ENCODE peak calls at places on chromosomes 4 and X, in five cellular contexts. A, K, N, S and B are unnamed samples.

GRCh38 chr4:64581422-64581821 is 172.2 kb upstream of the TECRL start:
- DNase-seq in A (peak), K (no peak), S (no peak), N (no peak), B (peak)

GRCh38 chr4:47686294-47686872 is 151.5 kb downstream of the CORIN start:
- DNase-seq in S (peak), N (peak), A (peak), K (peak), B (peak)

GRCh38 chr4:151227731-151228130 is 49.2 kb upstream of the PRSS48 start:
- DNase-seq in K (no peak), S (no peak), A (peak), N (no peak), B (peak)

GRCh38 chr4:119038465-119038864 is 97.2 kb upstream of the MYOZ2 start:
- DNase-seq in S (no peak), N (no peak), A (peak), K (no peak), B (peak)

GRCh38 chr4:177951026-177951425 is 508.8 kb upstream of the AGA start:
- DNase-seq in N (no peak), A (no peak), S (no peak), K (no peak), B (no peak)

GRCh38 chr4:173500841-173501591 is 29.0 kb downstream of the HAND2 start:
- DNase-seq in K (no peak), N (no peak), S (no peak), A (no peak), B (no peak)

GRCh38 chrX:56782362-56782761 is 53.3 kb downstream of the NBDY start:
- DNase-seq in A (no peak), S (no peak), N (no peak), K (no peak), B (no peak)

GRCh38 chrX:137550561-137551305 is 15.2 kb upstream of the ZIC3 start:
- DNase-seq in A (no peak), N (no peak), S (no peak), K (no peak), B (no peak)

GRCh38 chrX:154304901-154305300 is 9.3 kb downstream of the TKTL1 start:
- DNase-seq in S (no peak), K (no peak), A (no peak), N (no peak), B (no peak)

GRCh38 chr4:815464-816146 is 10.3 kb downstream of the CPLX1 start:
- DNase-seq in A (no peak), N (peak), K (no peak), S (no peak), B (no peak)

GRCh38 chrX:9184231-9184630 is 150.3 kb upstream of the FAM9B start:
- DNase-seq in N (no peak), K (no peak), A (peak), S (no peak), B (no peak)

GRCh38 chr4:7210818-7211217 is 18.5 kb downstream of the SORCS2 start:
- DNase-seq in A (peak), S (no peak), N (no peak), K (no peak), B (no peak)

GRCh38 chrX:27186671-27187070 is 276.5 kb downstream of the PPP4R3C start:
- DNase-seq in A (peak), K (no peak), S (no peak), N (no peak), B (peak)

GRCh38 chrX:124406294-124407013 is 60.1 kb downstream of the SH2D1A start:
- DNase-seq in S (peak), N (peak), K (no peak), A (peak), B (peak)

GRCh38 chrX:50700921-50701320 is 113.1 kb downstream of the SHROOM4 start:
- DNase-seq in K (no peak), N (no peak), A (peak), S (no peak), B (no peak)

GRCh38 chr4:101199507-101200285 is 147.6 kb downstream of the PPP3CA start:
- DNase-seq in S (no peak), A (peak), K (no peak), N (no peak), B (no peak)

GRCh38 chr4:15542795-15543194 is 73.1 kb downstream of the CC2D2A start:
- DNase-seq in N (peak), A (no peak), K (no peak), S (no peak), B (no peak)

GRCh38 chrX:63581390-63581789 is 203.6 kb downstream of the ARHGEF9 start:
- DNase-seq in A (no peak), K (no peak), N (no peak), S (no peak), B (peak)

GRCh38 chr4:182022899-182023298 is 220.3 kb upstream of the TENM3 start:
- DNase-seq in N (no peak), K (no peak), A (no peak), S (no peak), B (no peak)
- TF ChIP-seq CTCF in N (no peak), K (no peak), A (no peak), S (no peak), B (no peak)

GRCh38 chr4:130568746-130569145 is 1472.8 kb downstream of the C4orf33 start:
- DNase-seq in A (no peak), N (no peak), K (no peak), S (no peak), B (no peak)

GRCh38 chr4:130559268-130559667 is 1463.3 kb downstream of the C4orf33 start:
- DNase-seq in K (no peak), S (no peak), A (no peak), N (no peak), B (peak)

GRCh38 chr4:130563185-130563890 is 1467.4 kb downstream of the C4orf33 start:
- DNase-seq in A (peak), K (no peak), N (peak), S (peak), B (peak)

GRCh38 chr4:130563891-130564418 is 1468.0 kb downstream of the C4orf33 start:
- DNase-seq in N (no peak), A (no peak), K (no peak), S (no peak), B (no peak)
- H3K4me3 ChIP-seq in N (no peak), A (peak), K (no peak), S (peak), B (peak)

DNA sequence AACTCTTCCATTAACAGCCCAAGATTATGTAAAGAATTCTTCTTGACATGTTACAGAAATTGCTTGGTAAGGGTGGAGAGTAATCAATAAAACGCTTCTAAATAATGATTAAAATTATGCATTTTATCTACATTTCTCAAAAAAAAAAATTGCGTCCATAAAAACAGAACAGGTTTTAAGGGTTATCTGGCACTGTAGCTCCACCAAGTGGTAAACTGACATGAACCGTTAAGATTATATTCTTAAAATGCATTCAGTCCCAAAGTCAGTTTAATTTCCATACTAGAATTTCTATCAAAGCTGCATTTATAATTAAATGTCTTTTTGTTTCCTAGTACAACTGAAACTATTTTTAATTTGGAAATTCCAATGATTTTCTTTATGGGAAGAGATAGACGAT is 214.0 kb upstream of the UGT8 start:
- DNase-seq in N (no peak), A (peak), S (no peak), K (peak), B (peak)
- TF ChIP-seq CTCF in N (peak), A (peak), S (peak), K (peak), B (peak)

GRCh38 chrX:1778817-1779216 is 164.0 kb downstream of the ASMT start:
- DNase-seq in N (no peak), S (no peak), K (no peak), A (no peak), B (peak)

GRCh38 chrX:1788300-1788911 is 173.5 kb downstream of the ASMT start:
- DNase-seq in A (no peak), S (no peak), N (no peak), K (no peak), B (no peak)

DNA sequence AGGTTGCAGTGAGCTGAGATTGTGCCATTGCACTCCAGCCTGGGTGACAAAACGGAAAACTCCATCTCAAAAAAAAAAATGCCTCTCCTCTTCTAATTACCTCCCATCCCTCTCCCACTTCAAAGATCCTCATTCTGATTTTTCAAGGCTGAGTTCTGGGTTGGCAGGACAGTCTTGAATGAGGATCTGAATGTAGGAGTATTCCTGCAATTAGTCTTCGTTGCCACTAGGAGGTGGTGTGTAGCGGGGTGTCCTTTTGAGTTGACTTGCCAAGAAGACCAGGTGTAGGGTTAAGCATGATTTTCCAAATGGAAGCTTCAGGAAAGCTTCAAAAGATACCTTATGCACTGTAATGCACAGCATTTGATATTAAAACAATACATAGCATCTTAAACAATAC is 169.9 kb downstream of the ASMT start:
- DNase-seq in A (no peak), N (no peak), K (no peak), S (no peak), B (no peak)
- H3K4me3 ChIP-seq in A (no peak), N (no peak), K (no peak), S (no peak), B (no peak)

GRCh38 chrX:64925480-64925879 is 50.8 kb downstream of the ZC4H2 start:
- DNase-seq in S (no peak), N (no peak), K (no peak), A (no peak), B (no peak)
- TF ChIP-seq CTCF in S (no peak), N (no peak), K (no peak), A (no peak), B (no peak)

GRCh38 chr4:3387154-3387942 is 54.4 kb upstream of the HGFAC start:
- DNase-seq in A (no peak), N (no peak), S (no peak), K (peak), B (peak)
- H3K4me3 ChIP-seq in A (peak), N (no peak), S (no peak), K (peak), B (peak)

GRCh38 chrX:318739-319578 is at the start of gene GTPBP6:
- DNase-seq in A (peak), S (peak), K (peak), N (peak), B (peak)
- TF ChIP-seq CTCF in A (peak), S (peak), K (peak), N (no peak), B (peak)

DNA sequence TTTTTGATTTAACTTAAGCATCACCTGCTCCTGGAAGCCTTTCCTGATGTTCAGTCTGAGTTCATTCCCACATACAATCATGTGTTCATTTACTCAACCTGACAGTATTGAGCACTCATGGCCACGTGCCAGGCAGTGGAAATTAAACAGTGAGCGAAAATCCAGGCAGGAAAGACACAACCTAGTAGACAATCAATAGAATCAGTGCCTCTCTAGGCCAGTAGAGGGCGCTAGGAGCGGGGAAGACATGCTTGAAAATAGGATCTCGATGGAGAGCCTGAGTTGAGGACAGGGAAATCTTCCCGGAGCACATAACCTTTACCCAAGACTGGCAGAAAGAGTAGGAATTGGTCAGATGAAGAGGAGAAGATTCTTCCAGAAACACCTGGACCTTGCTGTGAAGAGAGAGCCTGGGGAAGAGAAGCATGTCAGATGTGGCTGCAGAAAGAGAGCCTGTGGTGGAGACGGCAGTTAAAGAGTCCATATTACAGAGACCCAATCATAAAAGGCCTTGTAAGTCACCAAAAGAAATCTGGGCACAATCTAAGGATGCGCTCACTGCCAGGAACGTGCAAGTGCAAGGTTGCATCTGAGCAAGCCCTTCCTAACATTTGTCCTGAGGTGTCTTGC is 103.5 kb downstream of the LDB2 start:
- DNase-seq in A (peak), S (peak), K (no peak), N (peak), B (peak)
- H3K4me3 ChIP-seq in A (no peak), S (no peak), K (no peak), N (no peak), B (no peak)

GRCh38 chr4:186725422-186726149 is 1.9 kb upstream of the FAT1 start:
- DNase-seq in K (no peak), S (peak), A (peak), N (peak), B (peak)
- TF ChIP-seq CTCF in K (no peak), S (peak), A (peak), N (peak), B (peak)